ENCODE peak calls at places on chromosomes 4 and X, in ten cellular contexts. O is upper lobe of right lung, F is thyroid gland, Y is pancreas, B is BE2C, R is RWPE1, L is ovary, J is astrocyte, D is neural crest cell, C is foreskin keratinocyte. Q is an unnamed sample.
A peak's percentile ranks its signal among the peaks of the same experiment; 100 is the strongest.

GRCh38 chr4:79852305-79852730 is 220.7 kb downstream of the ANTXR2 start:
- DNase-seq in O (no peak), F (peak; percentile 2), Y (no peak), B (no peak), R (no peak), L (no peak), J (peak; percentile 9), D (no peak), C (no peak), Q (no peak)

GRCh38 chrX:103063191-103063845 is 653 bp downstream of the BEX1 start:
- DNase-seq in O (no peak), F (peak; percentile 55), Y (no peak), B (peak; percentile 61), R (peak; percentile 2), L (peak; percentile 15), J (peak; percentile 10), D (peak; percentile 37), C (peak; percentile 15), Q (peak; percentile 4)

GRCh38 chrX:76420237-76420636 is 7.3 kb upstream of the MAGEE1 start:
- DNase-seq in O (no peak), F (no peak), Y (no peak), B (no peak), R (no peak), L (no peak), J (no peak), D (no peak), C (no peak), Q (no peak)

GRCh38 chrX:103503163-103503852 is 16.0 kb downstream of the RAB40A start:
- DNase-seq in O (no peak), F (no peak), Y (no peak), B (no peak), R (no peak), L (no peak), J (peak; percentile 16), D (no peak), C (peak; percentile 60), Q (peak; percentile 23)

GRCh38 chrX:149982310-149982709 is 44.0 kb upstream of the EOLA2 start:
- DNase-seq in O (no peak), F (no peak), Y (no peak), B (no peak), R (no peak), L (no peak), J (peak; percentile 4), D (no peak), C (no peak), Q (no peak)

GRCh38 chr4:110620352-110621327 is 2.2 kb downstream of the PITX2 start:
- DNase-seq in O (no peak), F (no peak), Y (peak; percentile 62), B (peak; percentile 57), R (peak; percentile 48), L (no peak), J (peak; percentile 11), D (peak; percentile 63), C (peak; percentile 82), Q (peak; percentile 60)

GRCh38 chr4:75724066-75724866 is at the start of gene USO1:
- DNase-seq in O (peak; percentile 99), F (peak; percentile 98), Y (peak; percentile 100), B (peak; percentile 99), R (peak; percentile 95), L (peak; percentile 99), J (peak; percentile 97), D (peak; percentile 98), C (peak; percentile 97), Q (peak; percentile 98)

GRCh38 chr4:165609653-165610052 is 230.8 kb downstream of the CPE start:
- DNase-seq in O (no peak), F (no peak), Y (no peak), B (no peak), R (no peak), L (no peak), J (no peak), D (no peak), C (no peak), Q (no peak)

GRCh38 chr4:87089368-87089767 is 131.1 kb downstream of the KLHL8 start:
- DNase-seq in O (no peak), F (no peak), Y (no peak), B (no peak), R (no peak), L (no peak), J (no peak), D (no peak), C (no peak), Q (no peak)

GRCh38 chr4:53863163-53863562 is 201.2 kb downstream of the CHIC2 start:
- DNase-seq in O (no peak), F (no peak), Y (no peak), B (no peak), R (no peak), L (peak; percentile 50), J (peak; percentile 62), D (no peak), C (no peak), Q (no peak)

GRCh38 chr4:22686156-22686555 is 6.6 kb upstream of the GBA3 start:
- DNase-seq in O (no peak), F (no peak), Y (no peak), B (no peak), R (no peak), L (no peak), J (peak; percentile 84), D (no peak), C (no peak), Q (no peak)

GRCh38 chr4:108043536-108043935 is 53.8 kb downstream of the HADH start:
- DNase-seq in O (no peak), F (no peak), Y (no peak), B (no peak), R (no peak), L (no peak), J (no peak), D (peak; percentile 14), C (no peak), Q (no peak)

GRCh38 chrX:109934935-109935334 is 68.0 kb upstream of the TMEM164 start:
- DNase-seq in O (no peak), F (no peak), Y (no peak), B (no peak), R (no peak), L (no peak), J (peak; percentile 7), D (no peak), C (no peak), Q (no peak)

GRCh38 chr4:818106-818921 is 7.6 kb downstream of the CPLX1 start:
- DNase-seq in O (peak; percentile 64), F (no peak), Y (peak; percentile 58), B (no peak), R (no peak), L (no peak), J (no peak), D (no peak), C (no peak), Q (no peak)

GRCh38 chr4:188110741-188111458 is 1.5 kb upstream of the TRIML2 start:
- DNase-seq in O (no peak), F (no peak), Y (no peak), B (no peak), R (no peak), L (no peak), J (no peak), D (no peak), C (peak; percentile 72), Q (peak; percentile 4)

GRCh38 chr4:73862357-73862756 is 6.8 kb upstream of the CXCL1 start:
- DNase-seq in O (no peak), F (no peak), Y (no peak), B (no peak), R (no peak), L (no peak), J (peak; percentile 37), D (no peak), C (no peak), Q (no peak)

GRCh38 chrX:53684415-53685192 is 1.9 kb downstream of the HUWE1 start:
- DNase-seq in O (no peak), F (no peak), Y (no peak), B (no peak), R (no peak), L (no peak), J (no peak), D (no peak), C (no peak), Q (no peak)

GRCh38 chr4:182367153-182367552 is 124.0 kb downstream of the TENM3 start:
- DNase-seq in O (no peak), F (peak; percentile 5), Y (no peak), B (no peak), R (no peak), L (no peak), J (peak; percentile 18), D (no peak), C (no peak), Q (no peak)

GRCh38 chr4:139142980-139143379 is 34.0 kb downstream of the ELF2 start:
- DNase-seq in O (no peak), F (no peak), Y (no peak), B (no peak), R (no peak), L (no peak), J (no peak), D (no peak), C (no peak), Q (no peak)
- TF ChIP-seq CTCF in O (no peak), F (no peak), Y (no peak), B (no peak), R (no peak), L (no peak), J (no peak), D (no peak), C (no peak), Q (no peak)

DNA sequence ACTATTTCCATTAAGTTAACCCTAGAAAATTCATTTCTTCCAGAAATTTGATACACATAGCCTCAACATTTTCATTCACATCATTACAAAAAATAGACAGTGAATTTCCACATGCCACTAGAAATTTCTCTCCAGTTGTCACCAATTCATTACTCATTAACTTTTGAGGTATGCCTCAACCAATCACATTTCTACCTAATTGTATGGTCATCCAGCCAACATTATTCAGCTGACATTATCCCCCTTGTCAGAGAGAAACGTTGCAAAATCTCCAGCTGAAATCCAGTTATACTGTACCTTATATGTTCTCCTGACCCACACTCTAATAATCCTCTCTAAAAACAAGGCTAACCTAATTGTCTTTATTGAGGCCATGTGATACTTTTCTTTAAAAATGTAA is 24.8 kb downstream of the FRYL start:
- DNase-seq in O (no peak), F (no peak), Y (no peak), B (no peak), R (no peak), L (no peak), J (no peak), D (no peak), C (no peak), Q (no peak)
- TF ChIP-seq CTCF in O (no peak), F (no peak), Y (no peak), B (no peak), R (no peak), L (no peak), J (no peak), D (no peak), C (no peak), Q (no peak)

GRCh38 chrX:152821145-152821765 is 9.3 kb downstream of the CETN2 start:
- DNase-seq in O (no peak), F (peak; percentile 30), Y (peak; percentile 72), B (peak; percentile 66), R (peak; percentile 26), L (no peak), J (no peak), D (peak; percentile 39), C (peak; percentile 18), Q (peak; percentile 27)
- TF ChIP-seq CTCF in O (peak; percentile 44), F (peak; percentile 43), Y (peak; percentile 22), B (peak; percentile 79), R (peak; percentile 47), L (no peak), J (peak; percentile 50), D (peak; percentile 64), C (peak; percentile 67), Q (peak; percentile 76)

DNA sequence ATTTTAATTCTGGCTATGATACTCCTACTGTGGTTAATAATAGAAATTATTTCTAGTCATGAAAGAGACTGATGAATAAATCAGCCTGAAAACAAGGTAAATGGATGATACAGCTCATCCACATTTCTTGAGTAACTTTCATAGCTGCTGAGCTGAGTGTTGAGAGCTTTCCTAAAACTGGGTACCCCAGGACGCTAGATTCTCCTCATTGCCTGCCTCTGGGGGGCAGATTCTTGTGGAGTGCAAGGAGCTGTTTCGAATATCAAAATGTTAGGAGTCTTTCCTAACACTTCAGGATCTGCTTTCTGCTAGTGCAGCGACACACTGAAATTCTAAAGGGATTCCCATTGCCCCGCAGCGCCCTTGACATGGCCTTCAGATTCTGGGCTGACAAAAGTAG is 2.1 kb downstream of the MND1 start:
- DNase-seq in O (no peak), F (no peak), Y (no peak), B (no peak), R (no peak), L (no peak), J (no peak), D (no peak), C (no peak), Q (no peak)
- TF ChIP-seq CTCF in O (no peak), F (no peak), Y (no peak), B (peak; percentile 20), R (no peak), L (no peak), J (no peak), D (no peak), C (no peak), Q (peak; percentile 33)